ENCODE peak calls at places on chromosome 9, in seven cellular contexts. I, R, H, P, D, M and E are unnamed samples.

GRCh38 chr9:27784999-27785713 is 211.9 kb upstream of the C9orf72 start:
- DNase-seq in I (no peak), R (peak; percentile 13), H (peak; percentile 83), P (no peak), D (no peak), M (no peak), E (no peak)

GRCh38 chr9:112755059-112755458 is 4.5 kb downstream of the SNX30 start:
- DNase-seq in I (no peak), R (no peak), H (no peak), P (no peak), D (no peak), M (no peak), E (no peak)

GRCh38 chr9:121667214-121667613 is 15.8 kb downstream of the DAB2IP start:
- DNase-seq in I (no peak), R (no peak), H (no peak), P (no peak), D (no peak), M (no peak), E (no peak)

GRCh38 chr9:92385474-92385873 is 18.9 kb downstream of the OGN start:
- DNase-seq in I (no peak), R (no peak), H (no peak), P (no peak), D (no peak), M (no peak), E (no peak)

GRCh38 chr9:116504893-116505480 is 182.1 kb upstream of the TRIM32 start:
- DNase-seq in I (no peak), R (peak; percentile 27), H (no peak), P (no peak), D (no peak), M (no peak), E (no peak)

GRCh38 chr9:96156578-96156977 is 145.4 kb downstream of the HSD17B3 start:
- DNase-seq in I (no peak), R (no peak), H (no peak), P (no peak), D (peak; percentile 20), M (no peak), E (no peak)

GRCh38 chr9:136115206-136115605 is 3.5 kb downstream of the TMEM250 start:
- DNase-seq in I (no peak), R (no peak), H (no peak), P (no peak), D (no peak), M (no peak), E (no peak)

GRCh38 chr9:37471942-37472679 is 6.9 kb upstream of the ZBTB5 start:
- DNase-seq in I (peak; percentile 95), R (no peak), H (peak; percentile 94), P (peak; percentile 97), D (no peak), M (peak; percentile 89), E (peak; percentile 93)

GRCh38 chr9:129887210-129888084 is 52.2 kb downstream of the USP20 start:
- DNase-seq in I (no peak), R (peak; percentile 56), H (no peak), P (no peak), D (no peak), M (no peak), E (peak; percentile 21)

GRCh38 chr9:130343445-130343918 is 77.9 kb downstream of the HMCN2 start:
- DNase-seq in I (no peak), R (no peak), H (no peak), P (no peak), D (peak; percentile 75), M (no peak), E (no peak)

GRCh38 chr9:87663556-87663955 is 62.4 kb upstream of the CTSL start:
- DNase-seq in I (no peak), R (no peak), H (no peak), P (no peak), D (no peak), M (no peak), E (no peak)

GRCh38 chr9:91312717-91313325 is 48.9 kb downstream of the AUH start:
- DNase-seq in I (no peak), R (no peak), H (peak; percentile 96), P (no peak), D (no peak), M (no peak), E (peak; percentile 35)

GRCh38 chr9:89477395-89477794 is 20.5 kb downstream of the SEMA4D start:
- DNase-seq in I (no peak), R (no peak), H (no peak), P (no peak), D (peak; percentile 25), M (no peak), E (no peak)
- H3K4me3 ChIP-seq in I (no peak overlapping the region), R (no peak overlapping the region), H (no peak overlapping the region), P (no peak overlapping the region), D (no peak overlapping the region), M (no peak overlapping the region), E (no peak overlapping the region)

GRCh38 chr9:131810351-131811170 is 70.7 kb upstream of the RAPGEF1 start:
- DNase-seq in I (no peak), R (no peak), H (no peak), P (no peak), D (no peak), M (no peak), E (no peak)
- TF ChIP-seq CTCF in I (peak; percentile 5), R (no peak), H (no peak), P (no peak), D (no peak), M (no peak), E (no peak)

GRCh38 chr9:14722391-14723035 is at the start of gene CER1:
- DNase-seq in I (no peak), R (no peak), H (no peak), P (no peak), D (no peak), M (no peak), E (no peak)
- H3K4me3 ChIP-seq in I (no peak within 1 kb of the TSS), R (no peak within 1 kb of the TSS), H (no peak within 1 kb of the TSS), P (no peak within 1 kb of the TSS), D (no peak within 1 kb of the TSS), M (no peak within 1 kb of the TSS), E (no peak within 1 kb of the TSS)

GRCh38 chr9:16773617-16774016 is 96.9 kb downstream of the BNC2 start:
- DNase-seq in I (no peak), R (no peak), H (no peak), P (no peak), D (no peak), M (no peak), E (no peak)

GRCh38 chr9:16771352-16771751 is 99.1 kb downstream of the BNC2 start:
- DNase-seq in I (no peak), R (no peak), H (peak; percentile 1), P (no peak), D (no peak), M (no peak), E (no peak)

GRCh38 chr9:16773116-16773515 is 97.4 kb downstream of the BNC2 start:
- DNase-seq in I (no peak), R (no peak), H (no peak), P (no peak), D (no peak), M (no peak), E (no peak)

GRCh38 chr9:16775330-16775729 is 95.1 kb downstream of the BNC2 start:
- DNase-seq in I (no peak), R (no peak), H (no peak), P (no peak), D (no peak), M (no peak), E (no peak)
- TF ChIP-seq CTCF in I (no peak), R (no peak), H (no peak), P (no peak), D (no peak), M (no peak), E (no peak)

GRCh38 chr9:123365287-123365880 is 9.4 kb downstream of the CRB2 start:
- DNase-seq in I (no peak), R (no peak), H (no peak), P (peak; percentile 44), D (no peak), M (no peak), E (no peak)
- H3K4me3 ChIP-seq in I (no peak overlapping the region), R (no peak overlapping the region), H (no peak overlapping the region), P (no peak overlapping the region), D (no peak overlapping the region), M (no peak overlapping the region), E (no peak overlapping the region)

DNA sequence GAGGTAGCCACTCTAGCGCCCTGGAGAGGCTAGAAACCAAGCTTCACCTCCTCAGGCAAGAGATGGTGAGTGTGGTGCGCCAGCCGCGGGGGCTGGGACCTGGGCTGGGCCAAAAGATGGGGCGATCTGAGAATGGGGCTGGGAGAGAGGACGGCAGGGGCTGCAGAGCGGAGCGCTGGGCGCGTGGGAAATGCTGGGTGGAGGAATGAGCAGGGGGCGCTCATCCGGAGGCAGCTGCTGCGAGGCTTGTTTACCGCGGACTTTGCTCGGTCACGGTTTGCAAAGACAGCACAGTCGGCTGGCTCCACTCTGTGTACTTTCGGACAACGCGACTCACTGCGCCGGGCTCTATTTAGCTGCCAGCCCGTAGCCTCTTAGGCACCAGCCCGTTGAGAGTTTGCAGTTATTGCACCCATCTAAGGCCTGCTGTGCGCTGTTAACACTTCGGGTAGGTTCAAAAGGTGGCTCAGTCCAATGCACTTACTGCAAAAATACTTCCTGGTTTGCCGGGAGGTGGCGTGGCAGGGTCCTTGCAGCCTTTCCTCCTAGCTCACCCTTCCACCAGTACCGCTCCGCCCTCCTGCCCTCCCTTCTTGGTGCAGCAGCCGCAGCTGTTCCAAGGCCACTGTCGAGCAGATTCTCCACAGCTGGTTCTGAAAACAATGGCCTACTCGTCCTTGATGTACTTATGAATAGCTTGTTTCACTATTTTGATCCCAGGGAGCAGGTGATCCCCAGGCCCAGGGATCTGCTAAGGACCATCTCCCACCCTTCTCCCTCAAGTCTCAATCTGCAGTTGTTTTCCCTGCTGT is 1.3 kb downstream of the LURAP1L start:
- DNase-seq in I (peak; percentile 53), R (no peak), H (peak; percentile 80), P (peak; percentile 93), D (peak; percentile 96), M (no peak), E (peak; percentile 73)
- TF ChIP-seq CTCF in I (peak; percentile 55), R (no peak), H (peak; percentile 68), P (peak; percentile 65), D (peak; percentile 56), M (peak; percentile 72), E (peak; percentile 63)

DNA sequence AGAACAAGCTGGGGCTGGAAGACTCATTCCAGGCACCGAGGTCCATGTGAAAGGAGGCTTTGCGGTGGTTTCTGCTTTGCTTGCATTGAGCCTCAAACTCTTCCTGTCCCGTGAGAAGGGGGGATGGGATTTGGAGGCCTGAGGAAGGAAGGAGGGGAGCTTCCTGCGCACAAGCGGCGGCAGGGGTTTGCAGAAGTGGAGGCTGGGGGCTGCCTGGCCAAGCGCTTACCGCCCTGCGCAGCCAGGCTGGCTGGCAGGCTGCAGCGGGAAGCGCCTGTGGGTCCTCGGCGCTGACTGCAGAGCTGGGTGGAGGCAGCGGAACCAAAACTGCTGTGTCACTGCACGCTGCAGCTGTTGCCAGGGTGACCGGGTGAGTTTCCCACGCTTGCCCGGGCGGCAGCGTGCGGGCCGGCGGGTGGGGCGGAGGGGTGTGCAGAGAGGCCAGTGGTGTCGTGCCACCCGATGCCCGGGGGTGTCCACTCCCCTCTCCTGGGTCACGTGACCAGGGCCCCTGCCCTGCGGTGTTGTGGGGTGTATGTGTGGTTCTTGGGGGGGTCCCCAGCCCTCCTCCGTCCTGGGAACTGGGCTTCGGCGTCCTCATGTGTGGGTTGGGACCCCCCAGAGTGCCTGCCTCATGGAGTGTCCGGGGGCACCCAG is 81.0 kb downstream of the RXRA start:
- DNase-seq in I (peak; percentile 58), R (peak; percentile 70), H (peak; percentile 84), P (peak; percentile 96), D (peak; percentile 96), M (peak; percentile 47), E (peak; percentile 76)
- H3K4me3 ChIP-seq in I (peak overlapping the region; percentile 9), R (peak overlapping the region; percentile 60), H (no peak overlapping the region), P (peak overlapping the region; percentile 33), D (peak overlapping the region; percentile 32), M (peak overlapping the region; percentile 38), E (no peak overlapping the region)